ENCODE peak calls at places on chromosomes 11 and 22, in five cellular contexts. Y is IMR-90, L is brain microvascular endothelial cell, Z is tibial nerve, X is GM12878. I is an unnamed sample.

GRCh38 chr11:2531987-2532703 is 87.3 kb downstream of the KCNQ1 start:
- DNase-seq in X (no peak), Y (no peak), Z (no peak), L (no peak), I (no peak)

GRCh38 chr11:16745950-16746349 is 7.5 kb downstream of the C11orf58 start:
- DNase-seq in Z (no peak), Y (no peak), X (no peak), L (no peak), I (no peak)

GRCh38 chr11:134074766-134075165 is 5.9 kb downstream of the JAM3 start:
- DNase-seq in Z (no peak), L (no peak), X (no peak), Y (no peak), I (no peak)

GRCh38 chr11:22634897-22635629 is 9.4 kb upstream of the FANCF start:
- DNase-seq in Z (no peak), X (no peak), Y (peak; percentile 18), L (peak; percentile 12), I (no peak)

GRCh38 chr11:68013611-68014156 is 3.6 kb downstream of the ALDH3B1 start:
- DNase-seq in Y (no peak), Z (no peak), X (no peak), L (no peak), I (no peak)

GRCh38 chr11:76230392-76230791 is 24.1 kb upstream of the WNT11 start:
- DNase-seq in Y (no peak), L (no peak), Z (no peak), X (no peak), I (no peak)

GRCh38 chr11:123511037-123511870 is 81.2 kb downstream of the GRAMD1B start:
- DNase-seq in L (peak; percentile 88), X (no peak), Z (peak; percentile 57), Y (peak; percentile 88), I (peak; percentile 88)

GRCh38 chr11:122230387-122230760 is 114.4 kb upstream of the BLID start:
- DNase-seq in Y (peak; percentile 67), L (no peak), X (no peak), Z (no peak), I (no peak)

GRCh38 chr11:45846974-45847907 is at the start of gene CRY2:
- DNase-seq in Z (peak; percentile 99), X (peak; percentile 90), L (peak; percentile 98), Y (peak; percentile 96), I (peak; percentile 99)

GRCh38 chr11:113134605-113135004 is 173.4 kb downstream of the NCAM1 start:
- DNase-seq in X (no peak), L (no peak), Y (no peak), Z (no peak), I (no peak)

GRCh38 chr22:26826431-26826935 is 169.1 kb downstream of the MIAT start:
- DNase-seq in Z (no peak), X (no peak), L (no peak), Y (no peak), I (no peak)

GRCh38 chr22:45064313-45065268 is 54.8 kb upstream of the PHF21B start:
- DNase-seq in Z (no peak), Y (peak; percentile 87), X (peak; percentile 7), L (peak; percentile 73), I (peak; percentile 46)

GRCh38 chr11:113296447-113297205 is 17.8 kb upstream of the TTC12 start:
- DNase-seq in X (no peak), Z (no peak), Y (no peak), L (no peak), I (no peak)

GRCh38 chr11:73416711-73417265 is 40.6 kb downstream of the RELT start:
- DNase-seq in L (no peak), X (no peak), Y (peak; percentile 39), Z (no peak), I (no peak)

GRCh38 chr11:749731-750130 is 2.5 kb downstream of the TALDO1 start:
- DNase-seq in Z (no peak), X (no peak), L (no peak), Y (no peak), I (no peak)

GRCh38 chr11:117094776-117095175 is 3.5 kb downstream of the SIK3 start:
- DNase-seq in Z (no peak), L (no peak), X (no peak), Y (peak; percentile 56), I (no peak)

GRCh38 chr11:2314525-2315394 is 12.9 kb downstream of the TSPAN32 start:
- DNase-seq in Y (peak; percentile 60), Z (peak; percentile 83), L (peak; percentile 19), X (no peak), I (no peak)

GRCh38 chr11:128908391-128909246 is 17.5 kb downstream of the KCNJ5 start:
- DNase-seq in L (peak; percentile 42), X (no peak), Y (peak; percentile 82), Z (peak; percentile 54), I (no peak)

GRCh38 chr11:44911031-44911814 is 39.5 kb downstream of the TP53I11 start:
- DNase-seq in Z (peak; percentile 96), X (no peak), Y (peak; percentile 75), L (peak; percentile 79), I (peak; percentile 86)

GRCh38 chr11:77154381-77155081 is 26.5 kb downstream of the MYO7A start:
- DNase-seq in Z (no peak), L (no peak), X (no peak), Y (no peak), I (no peak)

GRCh38 chr11:130536106-130537040 is 87.9 kb downstream of the ADAMTS15 start:
- DNase-seq in Y (peak; percentile 30), L (no peak), Z (no peak), X (no peak), I (no peak)

GRCh38 chr11:70367071-70367470 is 31.3 kb upstream of the CTTN start:
- DNase-seq in X (no peak), Z (no peak), L (peak; percentile 40), Y (peak; percentile 88), I (no peak)

GRCh38 chr22:21861856-21862255 is 5.6 kb downstream of the MAPK1 start:
- DNase-seq in L (no peak), X (no peak), Z (no peak), Y (no peak), I (no peak)

GRCh38 chr11:83063073-83063754 is 8.5 kb downstream of the RAB30 start:
- DNase-seq in L (no peak), Y (peak; percentile 33), X (peak; percentile 88), Z (no peak), I (peak; percentile 87)

GRCh38 chr11:122069946-122070345 is 46.1 kb downstream of the BLID start:
- DNase-seq in L (peak; percentile 96), Y (peak; percentile 91), Z (peak; percentile 65), X (no peak), I (peak; percentile 67)

GRCh38 chr22:20283674-20284066 is 15.6 kb upstream of the RTN4R start:
- DNase-seq in Y (no peak), Z (no peak), L (no peak), X (no peak), I (no peak)

GRCh38 chr11:118212131-118212725 is 12.6 kb downstream of the JAML start:
- DNase-seq in X (no peak), Z (no peak), L (no peak), Y (no peak), I (no peak)

GRCh38 chr11:12170984-12171383 is 60.6 kb downstream of the MICAL2 start:
- DNase-seq in Z (peak; percentile 60), X (no peak), Y (peak; percentile 49), L (no peak), I (no peak)

GRCh38 chr11:134145715-134146114 is 76.8 kb downstream of the JAM3 start:
- DNase-seq in X (no peak), Z (no peak), Y (no peak), L (no peak), I (no peak)

GRCh38 chr22:50031189-50032091 is 18.9 kb upstream of the IL17REL start:
- DNase-seq in Y (no peak), Z (no peak), X (no peak), L (no peak), I (no peak)

GRCh38 chr22:22882033-22882717 is 5.4 kb upstream of the IGLL5 start:
- DNase-seq in L (no peak), Y (no peak), X (no peak), Z (no peak), I (peak; percentile 75)

GRCh38 chr11:64040684-64041267 is 5.0 kb downstream of the FLRT1 start:
- DNase-seq in Y (no peak), Z (no peak), X (no peak), L (no peak), I (peak; percentile 19)

DNA sequence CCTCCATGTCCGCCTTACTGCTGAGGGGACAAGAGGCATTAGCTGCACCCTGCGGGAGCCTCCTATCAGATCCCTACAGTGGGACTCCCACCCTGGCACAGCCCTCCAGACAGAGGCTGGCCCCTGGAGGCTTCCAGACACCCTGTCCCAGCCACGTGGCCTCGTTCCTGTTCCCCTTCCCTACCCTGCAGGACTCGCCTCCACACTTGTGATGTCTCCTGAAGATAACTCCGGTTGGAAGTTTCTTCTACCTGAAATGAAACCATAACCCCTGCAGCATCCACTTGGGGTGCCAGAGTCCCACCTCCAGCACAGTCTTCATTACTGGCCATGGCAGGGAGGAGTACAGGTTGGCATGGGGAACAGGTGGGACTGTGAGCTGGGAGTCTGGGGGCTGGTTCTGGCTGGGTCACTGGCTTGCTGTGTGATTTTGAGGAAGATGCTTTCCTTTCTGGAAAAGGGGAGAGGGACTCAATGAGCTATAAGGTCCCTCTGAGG is 4.9 kb upstream of the SH3BP1 start:
- DNase-seq in Z (no peak), Y (no peak), L (no peak), X (no peak), I (peak; percentile 59)
- H3K4me3 ChIP-seq in Z (peak overlapping the region; percentile 33), Y (no peak overlapping the region), L (no peak overlapping the region), X (peak overlapping the region; percentile 57), I (peak overlapping the region; percentile 37)

GRCh38 chr11:47348859-47349258 is 3.6 kb downstream of the MYBPC3 start:
- DNase-seq in Y (peak; percentile 22), L (peak; percentile 31), X (no peak), Z (no peak), I (peak; percentile 51)
- TF ChIP-seq CTCF in Y (peak; percentile 14), L (peak; percentile 58), X (peak; percentile 36), Z (no peak), I (peak; percentile 23)

GRCh38 chr22:19136915-19137314 is 5.8 kb downstream of the TSSK2 start:
- DNase-seq in L (no peak), X (no peak), Y (no peak), Z (no peak), I (no peak)

GRCh38 chr22:19132693-19133400 is 1.7 kb downstream of the TSSK2 start:
- DNase-seq in L (no peak), Y (no peak), X (no peak), Z (no peak), I (no peak)

GRCh38 chr22:19133561-19133960 is 2.5 kb downstream of the TSSK2 start:
- DNase-seq in X (no peak), Z (no peak), L (no peak), Y (no peak), I (no peak)

GRCh38 chr22:19134176-19134831 is 3.2 kb downstream of the TSSK2 start:
- DNase-seq in Z (no peak), Y (no peak), L (no peak), X (no peak), I (no peak)

DNA sequence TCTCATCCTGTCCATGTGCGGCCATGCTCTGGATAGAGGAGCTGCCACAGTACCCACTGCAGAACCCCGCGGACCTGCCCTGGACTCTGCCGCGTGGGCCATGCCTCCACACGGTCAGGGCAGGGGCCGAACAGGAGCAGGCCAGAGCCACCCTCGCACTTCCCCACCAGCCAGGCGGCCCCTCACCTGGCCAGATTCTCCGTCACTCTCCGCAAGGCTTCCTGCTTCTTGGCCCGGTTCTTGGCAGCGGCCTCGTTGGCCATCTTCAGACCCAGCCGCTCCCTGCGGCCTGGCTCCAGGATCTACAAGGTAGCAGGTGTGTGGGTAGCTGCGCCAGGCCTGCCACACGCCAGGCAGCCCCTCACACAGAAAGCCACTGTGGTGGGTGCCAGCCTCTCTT is 3.8 kb downstream of the TSSK2 start:
- DNase-seq in X (no peak), L (no peak), Y (no peak), Z (no peak), I (no peak)
- H3K4me3 ChIP-seq in X (no peak overlapping the region), L (no peak overlapping the region), Y (no peak overlapping the region), Z (no peak overlapping the region), I (no peak overlapping the region)

GRCh38 chr11:39365809-39366436 is 2093.5 kb downstream of the LRRC4C start:
- DNase-seq in L (no peak), X (no peak), Y (no peak), Z (no peak), I (no peak)
- TF ChIP-seq CTCF in L (no peak), X (peak; percentile 10), Y (no peak), Z (no peak), I (no peak)

I was measured in GM12865.